ENCODE peak calls at places on chromosomes 5 and 9, in five cellular contexts. R is esophagus muscularis mucosa, P is psoas muscle, Z is tibial nerve, U is SK-N-SH. V is an unnamed sample. For H3K4me1, the result is how much of the 10 kb centered on the place peaks cover.

GRCh38 chr5:112419050-112419595 is at the start of gene EPB41L4A:
- DNase-seq in R (no peak), P (no peak), Z (no peak), U (peak), V (no peak)

GRCh38 chr5:36388288-36388687 is 86.6 kb upstream of the RANBP3L start:
- DNase-seq in R (no peak), P (no peak), Z (no peak), U (no peak), V (no peak)

GRCh38 chr9:31839273-31839672 is 545.2 kb upstream of the ACO1 start:
- DNase-seq in R (no peak), P (no peak), Z (no peak), U (no peak), V (no peak)

GRCh38 chr5:37557734-37558293 is 178.7 kb downstream of the WDR70 start:
- DNase-seq in R (no peak), P (no peak), Z (no peak), U (no peak), V (no peak)

GRCh38 chr5:135379052-135379654 is 19.9 kb downstream of the MACROH2A1 start:
- DNase-seq in R (no peak), P (no peak), Z (no peak), U (no peak), V (no peak)

GRCh38 chr5:36502608-36503007 is 103.8 kb upstream of the SLC1A3 start:
- DNase-seq in R (no peak), P (no peak), Z (peak), U (no peak), V (no peak)

GRCh38 chr9:134192951-134193731 is 28.8 kb upstream of the RNU6ATAC start:
- DNase-seq in R (no peak), P (no peak), Z (no peak), U (peak), V (peak)

GRCh38 chr5:131957721-131958483 is 12.4 kb upstream of the MEIKIN start:
- DNase-seq in R (peak), P (no peak), Z (no peak), U (no peak), V (no peak)

GRCh38 chr5:135126688-135127603 is 92.9 kb upstream of the PITX1 start:
- DNase-seq in R (no peak), P (no peak), Z (no peak), U (peak), V (no peak)

GRCh38 chr5:32638309-32638708 is 53.0 kb downstream of the SUB1 start:
- DNase-seq in R (no peak), P (no peak), Z (no peak), U (no peak), V (no peak)

DNA sequence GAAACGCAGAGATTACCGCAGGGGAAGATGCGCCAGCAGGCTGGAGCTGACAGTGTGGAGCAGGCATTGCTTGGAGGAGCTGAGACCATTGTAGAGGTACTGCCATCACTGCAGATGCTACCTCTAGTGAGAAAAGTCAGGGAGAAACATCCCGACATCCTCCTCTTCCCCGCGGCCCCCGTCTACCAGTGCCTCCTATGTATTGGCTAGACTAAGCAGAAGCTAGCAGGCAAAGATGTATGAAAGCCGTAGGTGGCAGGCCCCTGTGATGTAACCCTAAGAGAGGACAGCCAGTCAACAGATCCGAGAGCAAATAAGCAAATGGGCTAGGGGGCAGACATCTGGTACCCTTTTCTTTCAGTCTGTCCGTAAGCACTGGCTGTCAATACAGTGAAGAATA is 115.5 kb upstream of the ACTBL2 start:
- DNase-seq in R (no peak), P (no peak), Z (no peak), U (no peak), V (no peak)
- H3K4me3 ChIP-seq in R (no peak), P (no peak), Z (no peak), U (no peak), V (no peak)

GRCh38 chr5:93088566-93088965 is 492.5 kb downstream of the NR2F1-AS1 start:
- DNase-seq in R (no peak), P (no peak), Z (no peak), U (no peak), V (no peak)

GRCh38 chr5:93090698-93091097 is 490.3 kb downstream of the NR2F1-AS1 start:
- DNase-seq in R (no peak), P (no peak), Z (no peak), U (no peak), V (no peak)

GRCh38 chr5:93088997-93089396 is 492.0 kb downstream of the NR2F1-AS1 start:
- DNase-seq in R (no peak), P (no peak), Z (no peak), U (no peak), V (no peak)

GRCh38 chr5:93096561-93096960 is 484.5 kb downstream of the NR2F1-AS1 start:
- DNase-seq in R (no peak), P (no peak), Z (no peak), U (no peak), V (no peak)

GRCh38 chr5:93092349-93093105 is 488.5 kb downstream of the NR2F1-AS1 start:
- DNase-seq in R (no peak), P (no peak), Z (no peak), U (no peak), V (no peak)
- TF ChIP-seq CTCF in R (peak), P (no peak), Z (no peak), U (peak), V (no peak)

DNA sequence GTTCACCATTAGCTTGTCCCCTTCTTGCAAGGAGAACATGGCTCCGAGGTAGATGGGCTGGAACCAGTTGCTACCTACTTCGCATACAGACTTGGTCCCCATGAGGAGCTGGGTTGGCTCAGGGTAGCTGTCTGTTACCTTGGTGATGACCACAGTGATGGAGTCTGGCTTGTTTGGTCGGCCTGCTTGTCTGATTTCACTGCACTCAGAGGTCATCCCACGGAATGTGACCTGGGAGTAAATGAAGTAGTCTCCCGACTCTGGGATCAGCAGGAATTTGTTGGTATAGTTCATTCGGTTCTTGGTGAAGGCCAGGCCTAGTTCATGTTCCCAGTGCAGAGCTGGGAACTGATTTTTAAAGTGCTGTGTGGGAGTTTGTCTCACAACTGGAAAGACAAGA is 15.3 kb downstream of the TNFSF15 start:
- DNase-seq in R (no peak), P (no peak), Z (no peak), U (no peak), V (no peak)
- H3K4me1 ChIP-seq in R (under half), P (under half), Z (under half), U (under half), V (under half)

DNA sequence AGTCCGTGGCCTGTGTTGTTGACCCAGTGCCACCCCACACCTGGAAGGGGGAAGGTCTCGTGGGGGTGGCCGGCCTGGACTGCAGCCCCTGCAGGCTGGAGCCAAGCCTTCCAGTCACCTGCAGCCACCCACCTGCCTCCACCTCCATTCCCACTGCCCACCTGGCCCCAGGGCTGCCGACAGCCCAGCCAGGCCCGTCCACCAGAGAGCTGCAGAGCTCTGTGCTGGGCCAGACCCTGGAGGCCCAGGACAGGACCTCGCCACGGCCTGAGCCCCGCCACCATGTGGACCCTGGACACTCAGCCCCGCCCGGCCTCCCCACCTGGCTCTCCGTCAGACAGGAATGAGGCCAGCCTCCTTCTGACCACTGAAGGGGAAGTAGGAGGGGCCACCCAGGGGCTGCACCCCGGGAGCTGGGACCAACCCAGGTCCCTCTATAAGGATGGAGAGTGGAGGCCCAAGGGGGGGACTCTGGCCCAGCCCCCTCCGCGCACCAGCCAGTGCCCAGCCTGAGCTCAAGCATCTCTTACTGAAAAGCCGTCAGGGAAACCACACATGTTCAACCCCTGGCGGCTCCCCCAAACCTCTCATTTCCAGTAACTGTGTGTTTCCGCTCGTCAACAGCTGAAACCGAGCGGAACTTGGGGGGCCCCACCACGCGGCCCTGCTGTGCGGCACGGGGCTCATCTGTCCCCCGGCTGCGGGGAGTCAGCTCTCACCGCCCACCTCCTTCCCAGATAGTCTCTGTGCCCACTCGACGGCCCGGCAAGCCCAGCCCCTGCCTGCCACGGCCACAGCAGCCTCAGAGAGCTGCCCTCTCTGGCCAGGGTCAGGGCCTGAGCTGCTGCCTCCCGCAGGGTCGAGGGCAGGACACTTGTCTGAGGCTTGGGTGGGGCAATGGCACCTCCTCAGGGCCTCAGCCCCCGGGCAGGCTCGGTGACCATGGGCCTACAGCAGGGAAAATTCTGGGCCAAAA is 12.8 kb downstream of the NOTCH1 start:
- DNase-seq in R (no peak), P (no peak), Z (no peak), U (no peak), V (no peak)
- H3K4me3 ChIP-seq in R (no peak), P (peak), Z (no peak), U (no peak), V (no peak)

DNA sequence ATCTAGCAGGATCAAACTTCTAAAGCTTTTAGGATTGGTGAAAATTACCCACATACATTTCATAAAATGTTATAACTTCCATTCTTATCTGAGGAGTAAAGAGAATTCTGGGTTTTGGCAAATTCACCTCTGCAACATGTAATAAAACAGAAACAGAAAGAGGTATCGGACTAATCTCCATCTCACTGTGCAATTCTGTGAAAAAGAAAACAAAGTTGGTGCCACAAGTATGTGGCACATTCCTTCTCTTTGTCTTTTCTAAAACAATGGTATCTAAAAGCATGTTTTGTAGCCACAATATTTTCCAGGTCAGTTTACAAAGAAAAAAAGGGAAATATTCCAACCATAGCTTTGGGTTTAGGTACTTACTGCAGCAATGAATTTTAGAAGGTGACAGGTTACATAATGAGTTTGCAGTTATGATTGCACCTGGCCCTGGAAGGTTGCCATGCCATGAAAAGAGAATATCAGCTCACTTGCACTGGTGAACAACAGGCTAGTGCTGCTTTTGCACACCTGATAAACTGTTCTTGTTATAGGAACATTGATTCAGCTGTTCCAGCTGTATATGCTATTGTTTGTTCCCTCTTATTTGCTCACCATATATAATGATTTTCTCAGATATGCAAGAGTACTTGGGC is 491.3 kb upstream of the MEF2C start:
- DNase-seq in R (no peak), P (no peak), Z (no peak), U (no peak), V (no peak)
- TF ChIP-seq CTCF in R (no peak), P (no peak), Z (no peak), U (no peak), V (no peak)

GRCh38 chr9:14281136-14281795 is 32.7 kb downstream of the NFIB start:
- DNase-seq in R (no peak), P (no peak), Z (no peak), U (no peak), V (no peak)
- H3K4me1 ChIP-seq in R (half or more), P (half or more), Z (under half), U (under half), V (under half)

GRCh38 chr9:35791321-35791921 is at the start of gene NPR2:
- DNase-seq in R (no peak), P (peak), Z (no peak), U (peak), V (no peak)
- H3K4me3 ChIP-seq in R (peak), P (peak), Z (peak), U (no peak), V (peak)

GRCh38 chr9:132547976-132548730 is 34.3 kb upstream of the BARHL1 start:
- DNase-seq in R (no peak), P (peak), Z (no peak), U (no peak), V (no peak)

GRCh38 chr9:132547052-132547431 is 35.4 kb upstream of the BARHL1 start:
- DNase-seq in R (no peak), P (peak), Z (no peak), U (no peak), V (no peak)

GRCh38 chr9:132545578-132545977 is 36.8 kb upstream of the BARHL1 start:
- DNase-seq in R (no peak), P (peak), Z (no peak), U (no peak), V (no peak)

GRCh38 chr9:132547436-132547835 is 35.0 kb upstream of the BARHL1 start:
- DNase-seq in R (no peak), P (no peak), Z (no peak), U (no peak), V (no peak)

GRCh38 chr9:132546148-132547051 is 36.0 kb upstream of the BARHL1 start:
- DNase-seq in R (no peak), P (peak), Z (no peak), U (peak), V (no peak)
- TF ChIP-seq CTCF in R (peak), P (peak), Z (peak), U (peak), V (no peak)

V was measured in left lung.